ENCODE peak calls at places on chromosomes 11 and 22, in five cellular contexts. D is OCI-LY7, A is psoas muscle, Q is sigmoid colon, M is iPS DF 6.9. X is an unnamed sample.

GRCh38 chr11:107951105-107951504 is 22.9 kb downstream of the RAB39A start:
- DNase-seq in D (no peak), M (no peak), A (no peak), Q (no peak), X (no peak)

GRCh38 chr11:69878144-69878883 is 59.1 kb upstream of the FGF3 start:
- DNase-seq in D (no peak), Q (peak; percentile 49), A (no peak), M (no peak), X (no peak)

GRCh38 chr11:103988595-103988969 is 47.9 kb upstream of the DDI1 start:
- DNase-seq in D (no peak), Q (no peak), A (no peak), M (no peak), X (no peak)

GRCh38 chr22:46614070-46614931 is 5.9 kb upstream of the GRAMD4 start:
- DNase-seq in D (peak; percentile 91), A (no peak), Q (no peak), M (no peak), X (no peak)

GRCh38 chr22:37121887-37122591 is 12.5 kb upstream of the TMPRSS6 start:
- DNase-seq in D (peak; percentile 30), M (no peak), A (no peak), Q (no peak), X (peak; percentile 41)

GRCh38 chr22:39471421-39472141 is 14.8 kb downstream of the MGAT3 start:
- DNase-seq in A (no peak), Q (no peak), M (no peak), D (no peak), X (peak; percentile 59)

GRCh38 chr22:42344391-42344861 is 74.0 kb upstream of the TCF20 start:
- DNase-seq in A (peak; percentile 72), D (no peak), Q (peak; percentile 89), M (no peak), X (no peak)

GRCh38 chr22:37498289-37498909 is 12.2 kb upstream of the MFNG start:
- DNase-seq in Q (no peak), A (no peak), M (peak; percentile 63), D (peak; percentile 88), X (peak; percentile 77)

GRCh38 chr22:37604875-37605274 is 3.8 kb upstream of the GGA1 start:
- DNase-seq in M (no peak), D (peak; percentile 41), Q (no peak), A (no peak), X (peak; percentile 28)

GRCh38 chr22:23750744-23751440 is at the start of gene ZNF70:
- DNase-seq in D (peak; percentile 94), Q (peak; percentile 93), A (peak; percentile 92), M (no peak), X (peak; percentile 91)

GRCh38 chr22:26700462-26700861 is 43.1 kb downstream of the MIAT start:
- DNase-seq in A (no peak), M (no peak), D (no peak), Q (no peak), X (no peak)

GRCh38 chr11:64245401-64245796 is 1.3 kb downstream of the PPP1R14B start:
- DNase-seq in A (peak; percentile 89), D (peak; percentile 57), M (no peak), Q (peak; percentile 84), X (no peak)

GRCh38 chr22:50625568-50626313 is 2.2 kb downstream of the ARSA start:
- DNase-seq in D (no peak), Q (peak; percentile 64), A (peak; percentile 66), M (no peak), X (no peak)

GRCh38 chr11:12089473-12089872 is 20.9 kb upstream of the MICAL2 start:
- DNase-seq in Q (no peak), D (no peak), A (no peak), M (no peak), X (no peak)

GRCh38 chr22:50169774-50170341 is 673 bp upstream of the PANX2 start:
- DNase-seq in A (no peak), Q (peak; percentile 47), D (no peak), M (no peak), X (no peak)

GRCh38 chr11:6646040-6646439 is 9.6 kb downstream of the DCHS1 start:
- DNase-seq in M (no peak), A (peak; percentile 91), D (peak; percentile 18), Q (peak; percentile 82), X (no peak)

GRCh38 chr11:104256525-104256924 is 92.6 kb upstream of the PDGFD start:
- DNase-seq in D (no peak), A (no peak), Q (no peak), M (no peak), X (no peak)

GRCh38 chr11:95698939-95699562 is 90.5 kb downstream of the FAM76B start:
- DNase-seq in Q (no peak), D (no peak), M (no peak), A (no peak), X (no peak)

GRCh38 chr22:45503816-45504702 is 1.4 kb downstream of the FBLN1 start:
- DNase-seq in Q (no peak), M (peak; percentile 50), A (no peak), D (no peak), X (no peak)

GRCh38 chr11:75425422-75425821 is 7.6 kb downstream of the KLHL35 start:
- DNase-seq in Q (no peak), A (peak; percentile 45), D (peak; percentile 13), M (no peak), X (no peak)

GRCh38 chr11:13207665-13208594 is 69.7 kb upstream of the BMAL1 start:
- DNase-seq in A (no peak), D (no peak), Q (no peak), M (no peak), X (peak; percentile 54)

GRCh38 chr11:77074205-77074604 is 7.4 kb downstream of the CAPN5 start:
- DNase-seq in Q (peak; percentile 63), M (no peak), A (no peak), D (no peak), X (peak; percentile 85)
- H3K4me1 ChIP-seq in Q (peaks cover 32% of the 10 kb centered on the region), M (no peaks in the 10 kb centered on the region), A (no peaks in the 10 kb centered on the region), D (no peaks in the 10 kb centered on the region), X (peaks cover 50% of the 10 kb centered on the region)

DNA sequence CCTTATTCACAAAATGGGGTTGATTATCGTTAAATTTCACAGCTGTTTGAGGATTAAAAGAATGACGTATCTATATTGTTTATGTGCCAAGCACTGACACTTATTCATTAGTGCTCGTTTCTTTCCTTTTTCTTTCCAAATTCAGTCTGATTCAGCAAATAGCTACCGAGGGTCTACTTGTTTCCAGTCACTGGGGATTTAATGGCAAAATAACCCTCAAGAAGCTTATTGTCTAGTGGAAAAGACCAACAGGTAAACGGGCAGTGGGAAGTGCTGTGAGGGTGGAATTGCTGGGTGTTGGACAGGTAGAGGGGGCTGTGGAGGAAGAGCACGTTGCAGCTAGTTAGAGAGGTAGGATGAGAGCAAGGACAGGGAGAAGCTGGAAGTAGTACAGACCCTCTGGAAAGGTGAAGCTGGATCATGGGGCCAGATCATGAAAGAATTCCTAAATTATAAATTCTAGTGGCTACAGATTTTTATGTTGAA is 48.3 kb upstream of the BIRC3 start:
- DNase-seq in M (no peak), D (no peak), Q (no peak), A (no peak), X (no peak)
- H3K4me3 ChIP-seq in M (no peak overlapping the region), D (peak overlapping the region; percentile 49), Q (peak overlapping the region; percentile 41), A (peak overlapping the region; percentile 72), X (peak overlapping the region; percentile 39)

GRCh38 chr11:1303973-1304372 is 5.5 kb downstream of the TOLLIP start:
- DNase-seq in M (no peak), Q (peak; percentile 82), D (no peak), A (no peak), X (no peak)
- H3K4me1 ChIP-seq in M (no peaks in the 10 kb centered on the region), Q (peaks cover 81% of the 10 kb centered on the region), D (peaks cover 15% of the 10 kb centered on the region), A (peaks cover 73% of the 10 kb centered on the region), X (peaks cover 39% of the 10 kb centered on the region)

DNA sequence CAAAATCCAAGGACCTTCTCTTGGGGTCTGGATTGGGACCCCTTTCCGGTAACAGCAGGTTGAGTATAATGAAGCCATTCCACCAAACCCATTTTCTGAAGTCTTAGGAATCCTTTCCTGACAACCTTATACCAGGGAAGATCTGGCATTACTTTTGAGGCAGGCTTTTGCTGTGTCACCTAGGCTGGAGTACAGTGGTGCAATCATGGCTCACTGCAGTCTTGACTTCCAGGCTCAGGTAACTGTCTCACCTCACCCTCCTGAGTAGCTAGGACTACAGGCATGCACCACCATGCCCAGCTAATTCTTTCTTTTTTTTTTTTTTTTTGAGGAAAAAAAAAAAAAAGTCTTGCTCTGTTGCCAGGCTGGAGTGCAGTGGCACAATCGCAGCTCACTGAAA is 55.8 kb upstream of the TREH start:
- DNase-seq in A (no peak), D (no peak), M (no peak), Q (no peak), X (no peak)
- H3K4me3 ChIP-seq in A (no peak overlapping the region), D (no peak overlapping the region), M (no peak overlapping the region), Q (no peak overlapping the region), X (no peak overlapping the region)

GRCh38 chr11:128727320-128727719 is 33.4 kb downstream of the FLI1 start:
- DNase-seq in A (no peak), D (no peak), Q (no peak), M (no peak), X (no peak)

GRCh38 chr11:128724891-128725611 is 31.2 kb downstream of the FLI1 start:
- DNase-seq in Q (no peak), M (no peak), D (no peak), A (no peak), X (no peak)

GRCh38 chr11:128727811-128728431 is 34.0 kb downstream of the FLI1 start:
- DNase-seq in A (no peak), Q (no peak), M (no peak), D (no peak), X (no peak)

GRCh38 chr11:128726464-128727139 is 32.7 kb downstream of the FLI1 start:
- DNase-seq in D (peak; percentile 79), Q (no peak), M (no peak), A (no peak), X (no peak)

DNA sequence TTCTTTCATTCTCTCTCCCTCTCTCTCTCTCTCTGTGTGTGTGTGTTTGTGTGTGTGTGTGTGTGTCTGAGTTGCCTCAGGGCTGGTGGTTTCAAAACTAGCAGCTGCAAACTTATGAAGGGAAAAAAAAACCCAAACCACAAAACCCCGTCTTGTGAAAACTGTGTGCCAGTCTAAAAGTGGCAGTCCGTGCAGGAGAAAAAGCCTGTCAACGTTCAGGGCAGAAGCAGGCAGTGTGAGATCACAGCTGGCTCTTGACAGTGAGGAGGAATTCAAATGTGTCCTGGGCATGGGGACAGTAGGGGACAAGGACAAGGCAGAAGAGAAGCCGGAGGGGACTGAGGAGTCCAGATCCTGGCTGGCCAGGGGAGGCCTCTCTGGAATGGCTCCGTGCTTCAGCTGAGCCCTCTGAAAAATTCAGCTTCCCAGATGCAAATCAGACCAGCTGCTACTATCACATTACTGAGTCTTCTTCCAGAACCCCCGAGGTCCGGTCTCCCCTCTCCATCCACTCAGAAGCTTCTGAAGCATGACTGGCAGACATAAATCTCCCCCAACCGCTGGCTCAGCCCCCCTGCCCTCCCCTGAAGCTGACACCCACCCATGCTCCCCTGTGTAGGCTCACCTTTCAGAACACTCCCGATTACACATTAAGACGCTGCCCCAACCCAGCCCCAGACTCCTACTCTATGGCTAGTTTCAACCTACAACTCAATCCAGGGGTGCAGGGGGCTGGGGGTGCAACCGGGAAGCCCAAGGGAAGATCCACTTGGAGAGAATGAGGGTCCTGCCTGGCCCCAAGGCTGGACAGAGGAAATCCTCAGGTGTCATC is 32.0 kb downstream of the FLI1 start:
- DNase-seq in M (no peak), D (peak; percentile 95), A (no peak), Q (no peak), X (no peak)
- H3K4me1 ChIP-seq in M (no peaks in the 10 kb centered on the region), D (peaks cover 99% of the 10 kb centered on the region), A (peaks cover 15% of the 10 kb centered on the region), Q (peaks cover 17% of the 10 kb centered on the region), X (peaks cover 6% of the 10 kb centered on the region)